ENCODE peak calls at places on chromosomes 16 and 17, in four cellular contexts. W is Ammon's horn, Y is amygdala, H is NCI-H460. S is an unnamed sample.
A peak's percentile ranks its signal among the peaks of the same experiment; 100 is the strongest.

GRCh38 chr17:6526362-6527152 is 29.8 kb downstream of the PITPNM3 start:
- DNase-seq in W (no peak), Y (no peak), H (no peak), S (no peak)

GRCh38 chr17:7294614-7295153 is at the start of gene YBX2:
- DNase-seq in W (peak; percentile 30), Y (no peak), H (no peak), S (peak; percentile 60)

GRCh38 chr16:76389126-76389525 is 111.9 kb downstream of the CNTNAP4 start:
- DNase-seq in W (no peak), Y (no peak), H (peak; percentile 85), S (no peak)

GRCh38 chr16:4922721-4923342 is 14.1 kb downstream of the PPL start:
- DNase-seq in W (no peak), Y (no peak), H (no peak), S (no peak)

GRCh38 chr17:75557075-75557851 is 30.3 kb upstream of the MYO15B start:
- DNase-seq in W (peak; percentile 85), Y (peak; percentile 41), H (no peak), S (peak; percentile 74)

GRCh38 chr16:56609463-56609921 is 1.1 kb downstream of the MT2A start:
- DNase-seq in W (peak; percentile 85), Y (no peak), H (peak; percentile 69), S (no peak)

GRCh38 chr17:8210761-8211458 is 535 bp upstream of the AURKB start:
- DNase-seq in W (no peak), Y (no peak), H (no peak), S (no peak)

GRCh38 chr17:45052052-45052772 is 780 bp upstream of the DCAKD start:
- DNase-seq in W (peak; percentile 19), Y (no peak), H (no peak), S (peak; percentile 32)

GRCh38 chr17:40791808-40792436 is 7.8 kb downstream of the KRT28 start:
- DNase-seq in W (peak; percentile 14), Y (no peak), H (peak; percentile 33), S (no peak)

GRCh38 chr16:76780556-76780955 is 410.4 kb upstream of the MON1B start:
- DNase-seq in W (no peak), Y (no peak), H (no peak), S (no peak)

GRCh38 chr17:81373536-81374160 is 21.6 kb upstream of the BAHCC1 start:
- DNase-seq in W (peak; percentile 40), Y (no peak), H (no peak), S (no peak)

GRCh38 chr17:69945698-69946185 is 129.3 kb upstream of the KCNJ16 start:
- DNase-seq in W (peak; percentile 8), Y (no peak), H (no peak), S (no peak)